ENCODE peak calls at places on chromosome 10, in eight cellular contexts. I, A, L, Z, H, U, R and X are unnamed samples.

GRCh38 chr10:80500572-80501380 is 36.9 kb upstream of the SH2D4B start:
- DNase-seq in I (no peak), Z (no peak), L (no peak), R (peak; percentile 40), H (no peak), U (no peak), A (no peak), X (peak; percentile 83)

GRCh38 chr10:33306126-33306525 is 28.3 kb downstream of the NRP1 start:
- DNase-seq in H (no peak), A (no peak), I (peak; percentile 44), R (no peak), Z (no peak), L (no peak), U (no peak), X (peak; percentile 34)

GRCh38 chr10:80154978-80155695 is 22.6 kb downstream of the PLAC9 start:
- DNase-seq in H (peak; percentile 49), Z (no peak), L (no peak), A (no peak), R (no peak), I (peak; percentile 97), U (peak; percentile 89), X (peak; percentile 96)

GRCh38 chr10:62459072-62459471 is 84.9 kb downstream of the ZNF365 start:
- DNase-seq in U (no peak), L (no peak), R (no peak), I (peak; percentile 85), H (no peak), A (no peak), Z (no peak), X (peak; percentile 89)

GRCh38 chr10:60594476-60595051 is 183.7 kb upstream of the CDK1 start:
- DNase-seq in I (no peak), U (peak; percentile 41), Z (no peak), A (no peak), L (no peak), H (no peak), R (no peak), X (peak; percentile 8)

GRCh38 chr10:132645630-132646442 is 108.2 kb downstream of the INPP5A start:
- DNase-seq in H (peak; percentile 11), A (no peak), R (peak; percentile 7), I (no peak), L (no peak), Z (peak; percentile 7), U (no peak), X (no peak)

GRCh38 chr10:5563991-5564536 is 39.3 kb downstream of the CALML3 start:
- DNase-seq in L (no peak), H (no peak), Z (no peak), U (peak; percentile 93), A (no peak), R (no peak), I (peak; percentile 63), X (peak; percentile 59)

GRCh38 chr10:688621-689426 is 644 bp downstream of the DIP2C start:
- DNase-seq in A (peak; percentile 49), R (peak; percentile 44), Z (peak; percentile 39), L (no peak), H (no peak), U (peak; percentile 43), I (peak; percentile 42), X (peak; percentile 50)

GRCh38 chr10:118101501-118101900 is 54.8 kb upstream of the RAB11FIP2 start:
- DNase-seq in A (no peak), L (no peak), U (no peak), I (peak; percentile 93), Z (no peak), H (no peak), R (no peak), X (peak; percentile 1)

GRCh38 chr10:102565793-102566192 is 62.0 kb downstream of the SUFU start:
- DNase-seq in U (no peak), H (no peak), R (no peak), A (no peak), I (no peak), Z (no peak), L (no peak), X (no peak)
- TF ChIP-seq CTCF in U (no peak), H (no peak), R (no peak), A (no peak), I (no peak), Z (no peak), L (no peak), X (no peak)

GRCh38 chr10:48974757-48975156 is 35.1 kb upstream of the LRRC18 start:
- DNase-seq in H (no peak), U (no peak), I (no peak), A (no peak), Z (no peak), R (no peak), L (no peak), X (no peak)

GRCh38 chr10:48978318-48978717 is 38.7 kb upstream of the LRRC18 start:
- DNase-seq in H (no peak), A (no peak), U (no peak), I (no peak), Z (no peak), R (no peak), L (no peak), X (no peak)

GRCh38 chr10:48973065-48973464 is 33.4 kb upstream of the LRRC18 start:
- DNase-seq in A (no peak), H (no peak), R (no peak), I (no peak), L (no peak), Z (no peak), U (no peak), X (peak; percentile 6)

GRCh38 chr10:48981310-48981907 is 41.8 kb upstream of the LRRC18 start:
- DNase-seq in I (peak; percentile 26), R (peak; percentile 64), U (peak; percentile 7), L (no peak), H (peak; percentile 63), Z (peak; percentile 58), A (peak; percentile 56), X (peak; percentile 47)

DNA sequence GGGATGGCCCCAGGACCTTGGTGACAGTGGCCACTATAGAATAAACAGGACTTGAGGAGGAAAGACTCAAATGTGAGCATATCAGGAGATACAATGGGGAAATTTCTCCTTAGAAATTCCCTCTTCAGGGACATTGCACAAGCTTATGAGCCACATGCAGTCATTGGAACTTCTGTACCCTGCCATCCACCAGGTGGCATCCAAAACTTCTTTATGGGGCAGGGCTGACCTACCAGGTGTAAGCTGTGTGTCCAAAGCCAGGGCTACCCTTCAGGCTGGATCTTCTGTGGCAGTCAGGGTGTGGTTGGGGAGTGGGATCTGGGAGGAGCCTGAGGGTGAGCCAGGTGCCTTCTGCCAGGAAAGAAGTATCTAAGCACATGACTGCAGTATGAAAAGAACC is 36.6 kb upstream of the LRRC18 start:
- DNase-seq in I (peak; percentile 26), A (no peak), H (no peak), L (no peak), R (no peak), Z (no peak), U (peak; percentile 5), X (peak; percentile 16)
- TF ChIP-seq CTCF in I (peak; percentile 48), A (no peak), H (no peak), L (no peak), R (peak; percentile 22), Z (no peak), U (peak; percentile 55), X (peak; percentile 12)

DNA sequence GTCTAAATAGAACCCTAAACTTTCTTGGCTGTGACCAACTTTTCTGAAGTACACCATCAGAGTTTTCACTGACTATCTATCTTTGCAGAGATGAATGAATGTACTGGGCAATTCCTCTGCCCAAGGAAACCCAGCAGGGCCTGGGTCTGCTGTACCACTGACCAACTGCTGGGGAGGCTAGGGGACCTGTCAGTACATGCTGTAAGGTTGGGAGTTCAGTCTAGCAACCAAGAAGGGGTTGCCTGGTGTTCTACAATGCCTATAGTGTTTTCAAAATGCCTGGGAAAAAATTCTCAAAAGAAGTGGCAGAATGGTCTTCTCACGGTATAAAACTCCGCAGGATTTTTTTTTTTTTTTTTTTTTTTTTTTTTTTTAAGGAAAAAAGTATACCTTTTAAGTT is 106.3 kb downstream of the NT5C2 start:
- DNase-seq in Z (no peak), H (no peak), A (no peak), I (no peak), U (no peak), L (peak; percentile 44), R (no peak), X (no peak)
- TF ChIP-seq CTCF in Z (no peak), H (no peak), A (no peak), I (no peak), U (peak; percentile 11), L (no peak), R (no peak), X (no peak)

GRCh38 chr10:24723386-24723787 is 300 bp downstream of the ARHGAP21 start:
- DNase-seq in R (peak; percentile 53), H (no peak), I (peak; percentile 41), Z (no peak), U (peak; percentile 30), A (no peak), L (no peak), X (no peak)

GRCh38 chr10:24721254-24722106 is 2.2 kb downstream of the ARHGAP21 start:
- DNase-seq in Z (peak; percentile 25), U (peak; percentile 43), L (no peak), I (peak; percentile 28), R (no peak), H (peak; percentile 24), A (peak; percentile 34), X (no peak)

GRCh38 chr10:24722131-24722675 is 1.5 kb downstream of the ARHGAP21 start:
- DNase-seq in Z (no peak), L (no peak), A (no peak), R (no peak), U (peak; percentile 35), H (no peak), I (peak; percentile 24), X (peak; percentile 40)

GRCh38 chr10:24723788-24724380 is at the start of gene ARHGAP21:
- DNase-seq in L (peak; percentile 89), A (peak; percentile 68), R (peak; percentile 76), H (peak; percentile 76), U (peak; percentile 78), Z (peak; percentile 67), I (peak; percentile 74), X (peak; percentile 84)

DNA sequence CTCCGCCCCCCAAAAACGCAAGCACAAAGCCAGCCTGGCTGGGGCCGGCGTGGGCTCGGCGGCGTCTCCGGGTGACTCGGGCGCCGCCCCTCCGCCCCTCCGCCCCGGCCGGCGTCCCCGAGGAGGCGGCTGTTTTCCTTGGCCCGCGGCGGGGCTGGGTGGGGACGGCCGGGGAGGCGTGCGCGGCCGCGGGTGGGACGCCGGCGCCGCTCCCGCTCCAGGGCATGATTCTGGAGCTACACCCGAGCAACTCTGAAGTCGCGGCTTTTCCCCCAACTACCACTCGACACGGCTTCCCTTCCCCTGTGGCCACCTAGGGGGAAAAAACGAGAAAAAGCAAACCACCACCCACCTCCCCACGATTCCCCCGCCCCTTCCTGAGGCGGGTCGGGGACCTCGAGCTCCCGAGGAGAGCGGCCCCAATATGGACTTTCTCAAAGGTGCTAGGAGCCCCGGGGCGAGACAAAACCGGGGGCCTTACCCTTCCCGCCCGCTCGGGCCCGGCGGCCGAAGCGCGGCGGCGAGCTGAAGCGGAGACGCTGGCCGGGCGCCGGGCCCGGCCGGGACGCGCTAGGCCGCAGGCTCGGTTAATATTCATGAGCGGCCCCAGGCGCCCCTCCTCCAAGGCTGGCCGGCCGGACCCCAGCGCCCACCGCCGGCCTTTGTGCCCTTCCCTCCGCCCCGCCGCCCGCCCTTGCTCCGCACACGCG is 856 bp downstream of the ARHGAP21 start:
- DNase-seq in I (peak; percentile 43), L (peak; percentile 90), H (peak; percentile 52), A (peak; percentile 67), Z (peak; percentile 54), R (peak; percentile 68), U (peak; percentile 43), X (peak; percentile 52)
- TF ChIP-seq CTCF in I (no peak), L (no peak), H (no peak), A (no peak), Z (peak; percentile 15), R (no peak), U (peak; percentile 5), X (no peak)